ENCODE peak calls at places on chromosome 22, in six cellular contexts. F is mesendoderm, B is IMR-90, P is neuronal stem cell, Z is H9, M is H1. Q is an unnamed sample.

GRCh38 chr22:38570841-38571364 is 920 bp upstream of the DMC1 start:
- DNase-seq in F (no peak), B (peak), P (peak), Z (peak), M (no peak), Q (peak)

GRCh38 chr22:46001046-46001425 is 24.1 kb upstream of the WNT7B start:
- DNase-seq in F (no peak), B (no peak), P (no peak), Z (no peak), M (no peak), Q (no peak)

GRCh38 chr22:37112084-37112728 is 2.7 kb upstream of the TMPRSS6 start:
- DNase-seq in F (no peak), B (no peak), P (no peak), Z (no peak), M (no peak), Q (no peak)

GRCh38 chr22:45612451-45612901 is 59.2 kb upstream of the ATXN10 start:
- DNase-seq in F (no peak), B (peak), P (no peak), Z (no peak), M (no peak), Q (no peak)

GRCh38 chr22:24284747-24285203 is 14.1 kb downstream of the SPECC1L start:
- DNase-seq in F (peak), B (peak), P (no peak), Z (no peak), M (no peak), Q (peak)

GRCh38 chr22:42366815-42367581 is 65.2 kb downstream of the NFAM1 start:
- DNase-seq in F (no peak), B (no peak), P (no peak), Z (no peak), M (no peak), Q (no peak)

GRCh38 chr22:34855471-34855870 is 210.5 kb upstream of the ISX start:
- DNase-seq in F (no peak), B (no peak), P (no peak), Z (no peak), M (no peak), Q (no peak)

GRCh38 chr22:31287818-31288495 is 4.3 kb downstream of the PIK3IP1 start:
- DNase-seq in F (no peak), B (no peak), P (no peak), Z (no peak), M (no peak), Q (no peak)

GRCh38 chr22:42928969-42929837 is 72.1 kb upstream of the ARFGAP3 start:
- DNase-seq in F (no peak), B (no peak), P (no peak), Z (no peak), M (no peak), Q (peak)

GRCh38 chr22:27100789-27101188 is 443.4 kb downstream of the MIAT start:
- DNase-seq in F (peak), B (peak), P (peak), Z (peak), M (no peak), Q (peak)

GRCh38 chr22:47681766-47682165 is 919.3 kb downstream of the TBC1D22A start:
- DNase-seq in F (no peak), B (no peak), P (no peak), Z (no peak), M (no peak), Q (no peak)

GRCh38 chr22:43883012-43883661 is 8.7 kb downstream of the PNPLA5 start:
- DNase-seq in F (peak), B (peak), P (peak), Z (peak), M (peak), Q (peak)

GRCh38 chr22:48800886-48801607 is 1026.6 kb downstream of the BRD1 start:
- DNase-seq in F (no peak), B (no peak), P (no peak), Z (no peak), M (no peak), Q (no peak)

GRCh38 chr22:48574776-48575566 is 1252.7 kb downstream of the BRD1 start:
- DNase-seq in F (peak), B (no peak), P (peak), Z (peak), M (peak), Q (no peak)

GRCh38 chr22:47629791-47630655 is 867.6 kb downstream of the TBC1D22A start:
- DNase-seq in F (no peak), B (no peak), P (no peak), Z (no peak), M (no peak), Q (no peak)

GRCh38 chr22:37896181-37896592 is 9.9 kb upstream of the MICALL1 start:
- DNase-seq in F (peak), B (peak), P (no peak), Z (peak), M (no peak), Q (peak)

GRCh38 chr22:27747396-27748256 is 53.9 kb downstream of the MN1 start:
- DNase-seq in F (peak), B (no peak), P (no peak), Z (no peak), M (no peak), Q (no peak)

GRCh38 chr22:46794067-46794466 is 31.6 kb downstream of the TBC1D22A start:
- DNase-seq in F (no peak), B (no peak), P (no peak), Z (no peak), M (no peak), Q (no peak)

GRCh38 chr22:41596776-41597634 is 7.4 kb upstream of the PMM1 start:
- DNase-seq in F (peak), B (peak), P (peak), Z (peak), M (peak), Q (peak)

GRCh38 chr22:37181681-37182080 is 6.4 kb downstream of the C1QTNF6 start:
- DNase-seq in F (no peak), B (no peak), P (no peak), Z (no peak), M (no peak), Q (no peak)

GRCh38 chr22:36659762-36660509 is 43.6 kb downstream of the CACNG2 start:
- DNase-seq in F (peak), B (peak), P (no peak), Z (no peak), M (no peak), Q (peak)

GRCh38 chr22:27879923-27880322 is 39.1 kb downstream of the PITPNB start:
- DNase-seq in F (peak), B (peak), P (no peak), Z (no peak), M (no peak), Q (peak)

GRCh38 chr22:41110968-41111367 is 18.6 kb downstream of the EP300 start:
- DNase-seq in F (no peak), B (no peak), P (no peak), Z (no peak), M (no peak), Q (no peak)

GRCh38 chr22:41526802-41527799 is 17.2 kb downstream of the POLR3H start:
- DNase-seq in F (peak), B (peak), P (no peak), Z (peak), M (no peak), Q (peak)

GRCh38 chr22:42887523-42888507 is 30.7 kb upstream of the ARFGAP3 start:
- DNase-seq in F (no peak), B (no peak), P (no peak), Z (no peak), M (no peak), Q (no peak)

GRCh38 chr22:37229012-37229804 is 14.9 kb downstream of the RAC2 start:
- DNase-seq in F (no peak), B (peak), P (no peak), Z (no peak), M (no peak), Q (peak)

GRCh38 chr22:46596819-46597218 is 23.4 kb upstream of the GRAMD4 start:
- DNase-seq in F (peak), B (no peak), P (no peak), Z (peak), M (no peak), Q (no peak)

GRCh38 chr22:42427211-42427610 is 5.0 kb downstream of the NFAM1 start:
- DNase-seq in F (no peak), B (no peak), P (no peak), Z (no peak), M (no peak), Q (no peak)

GRCh38 chr22:19663821-19664325 is 50.4 kb upstream of the SEPTIN5 start:
- DNase-seq in F (peak), B (peak), P (no peak), Z (no peak), M (no peak), Q (peak)

GRCh38 chr22:35333220-35333619 is 33.5 kb downstream of the TOM1 start:
- DNase-seq in F (no peak), B (no peak), P (no peak), Z (no peak), M (no peak), Q (no peak)

GRCh38 chr22:43566021-43566420 is 154.2 kb downstream of the MPPED1 start:
- DNase-seq in F (no peak), B (no peak), P (no peak), Z (no peak), M (no peak), Q (no peak)

GRCh38 chr22:35892192-35892591 is 136.4 kb downstream of the RBFOX2 start:
- DNase-seq in F (no peak), B (peak), P (no peak), Z (no peak), M (no peak), Q (peak)

GRCh38 chr22:19201858-19202798 is 23.6 kb upstream of the SLC25A1 start:
- DNase-seq in F (no peak), B (no peak), P (no peak), Z (no peak), M (no peak), Q (no peak)

GRCh38 chr22:40920526-40920925 is 30.7 kb upstream of the RBX1 start:
- DNase-seq in F (no peak), B (peak), P (no peak), Z (no peak), M (no peak), Q (peak)

GRCh38 chr22:26783886-26784285 is 126.5 kb downstream of the MIAT start:
- DNase-seq in F (peak), B (no peak), P (no peak), Z (no peak), M (no peak), Q (peak)

GRCh38 chr22:44453441-44454112 is 44.5 kb downstream of the RTL6 start:
- DNase-seq in F (no peak), B (no peak), P (no peak), Z (no peak), M (no peak), Q (no peak)

GRCh38 chr22:43202756-43203155 is 15.8 kb upstream of the TTLL12 start:
- DNase-seq in F (no peak), B (no peak), P (no peak), Z (no peak), M (no peak), Q (no peak)

GRCh38 chr22:45204241-45204640 is 36.5 kb downstream of the KIAA0930 start:
- DNase-seq in F (no peak), B (no peak), P (no peak), Z (peak), M (no peak), Q (no peak)

GRCh38 chr22:25567305-25567704 is 2.8 kb downstream of the GRK3 start:
- DNase-seq in F (peak), B (no peak), P (no peak), Z (no peak), M (no peak), Q (no peak)
- H3K4me2 ChIP-seq in F (no peak), B (no peak), P (no peak), Z (no peak), M (no peak), Q (no peak)

GRCh38 chr22:32634424-32634981 is 159.9 kb downstream of the FBXO7 start:
- DNase-seq in F (no peak), B (no peak), P (no peak), Z (no peak), M (no peak), Q (no peak)
- H2BK15ac ChIP-seq in F (no peak), B (no peak), P (no peak), Z (no peak), M (no peak), Q (no peak)

GRCh38 chr22:20775342-20775895 is 1.5 kb downstream of the SERPIND1 start:
- DNase-seq in F (no peak), B (no peak), P (no peak), Z (no peak), M (no peak), Q (no peak)

GRCh38 chr22:20779014-20779812 is 5.3 kb downstream of the SERPIND1 start:
- DNase-seq in F (no peak), B (no peak), P (no peak), Z (no peak), M (no peak), Q (no peak)

GRCh38 chr22:20776624-20777405 is 2.9 kb downstream of the SERPIND1 start:
- DNase-seq in F (no peak), B (no peak), P (no peak), Z (no peak), M (no peak), Q (no peak)

GRCh38 chr22:20779813-20780148 is 5.9 kb downstream of the SERPIND1 start:
- DNase-seq in F (no peak), B (peak), P (no peak), Z (no peak), M (no peak), Q (peak)

DNA sequence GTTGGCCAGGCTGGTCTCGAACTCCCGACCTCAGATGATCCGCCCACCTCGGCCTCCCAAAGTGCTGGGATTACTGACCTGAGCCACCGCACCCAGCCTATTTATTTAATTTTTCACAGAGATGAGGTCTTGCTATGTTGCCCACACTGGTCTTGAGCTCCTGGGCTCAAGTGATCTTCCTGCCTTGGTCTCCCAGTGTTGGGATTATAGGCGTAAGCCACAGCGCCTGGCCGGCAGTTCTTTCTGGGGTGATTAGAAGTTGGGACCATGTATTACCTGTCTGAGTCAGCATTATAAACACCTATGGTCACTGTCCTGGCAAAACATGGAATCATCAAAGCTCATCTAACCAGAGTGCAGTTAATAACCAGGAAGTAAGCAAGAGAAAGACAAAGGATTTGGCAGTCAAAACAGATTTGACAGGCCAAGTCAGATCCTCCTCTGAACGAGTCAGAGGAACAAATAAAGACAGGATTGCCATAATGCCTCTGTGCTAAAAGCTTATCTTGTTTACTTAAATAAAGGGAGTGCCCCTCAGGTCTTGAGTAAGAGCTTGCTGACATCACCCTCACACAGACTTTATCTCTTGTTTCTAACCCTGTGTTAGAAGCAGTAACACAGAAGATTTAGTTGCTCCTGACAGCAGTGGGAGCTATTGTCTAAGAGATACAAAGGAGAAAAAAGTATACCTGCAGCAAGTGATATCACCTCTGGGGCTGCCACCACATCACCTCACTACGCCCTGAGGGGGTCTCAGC is 3.7 kb downstream of the SERPIND1 start:
- DNase-seq in F (peak), B (peak), P (no peak), Z (no peak), M (no peak), Q (peak)
- H3K27ac ChIP-seq in F (no peak), B (peak), P (no peak), Z (no peak), M (no peak), Q (no peak)

GRCh38 chr22:22913989-22914388 is 26.4 kb downstream of the IGLL5 start:
- DNase-seq in F (no peak), B (no peak), P (no peak), Z (no peak), M (no peak), Q (no peak)
- H3K4me2 ChIP-seq in F (no peak), B (no peak), P (no peak), Z (no peak), M (no peak), Q (no peak)

DNA sequence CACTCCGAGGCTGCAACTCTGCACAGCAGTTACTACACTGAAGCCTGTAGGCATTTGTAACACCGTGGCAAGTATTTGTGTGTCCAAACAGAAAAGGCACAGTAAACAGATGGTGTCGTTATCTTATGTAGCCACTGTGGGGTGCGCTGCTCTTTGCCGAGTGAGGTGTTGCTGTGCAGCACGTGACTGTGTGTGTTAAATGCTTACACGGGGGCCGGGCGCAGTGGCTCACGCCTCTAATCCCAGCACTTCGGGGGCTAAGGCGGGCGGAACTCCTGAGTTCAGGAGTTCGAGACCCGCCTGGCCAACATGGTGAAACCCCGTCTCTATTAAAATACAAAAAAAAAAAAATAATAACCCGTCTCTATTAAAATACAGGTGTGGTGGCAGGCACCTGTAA is 11.5 kb downstream of the ZBED4 start:
- DNase-seq in F (no peak), B (no peak), P (no peak), Z (no peak), M (no peak), Q (no peak)
- H2BK15ac ChIP-seq in F (no peak), B (no peak), P (no peak), Z (no peak), M (no peak), Q (no peak)

DNA sequence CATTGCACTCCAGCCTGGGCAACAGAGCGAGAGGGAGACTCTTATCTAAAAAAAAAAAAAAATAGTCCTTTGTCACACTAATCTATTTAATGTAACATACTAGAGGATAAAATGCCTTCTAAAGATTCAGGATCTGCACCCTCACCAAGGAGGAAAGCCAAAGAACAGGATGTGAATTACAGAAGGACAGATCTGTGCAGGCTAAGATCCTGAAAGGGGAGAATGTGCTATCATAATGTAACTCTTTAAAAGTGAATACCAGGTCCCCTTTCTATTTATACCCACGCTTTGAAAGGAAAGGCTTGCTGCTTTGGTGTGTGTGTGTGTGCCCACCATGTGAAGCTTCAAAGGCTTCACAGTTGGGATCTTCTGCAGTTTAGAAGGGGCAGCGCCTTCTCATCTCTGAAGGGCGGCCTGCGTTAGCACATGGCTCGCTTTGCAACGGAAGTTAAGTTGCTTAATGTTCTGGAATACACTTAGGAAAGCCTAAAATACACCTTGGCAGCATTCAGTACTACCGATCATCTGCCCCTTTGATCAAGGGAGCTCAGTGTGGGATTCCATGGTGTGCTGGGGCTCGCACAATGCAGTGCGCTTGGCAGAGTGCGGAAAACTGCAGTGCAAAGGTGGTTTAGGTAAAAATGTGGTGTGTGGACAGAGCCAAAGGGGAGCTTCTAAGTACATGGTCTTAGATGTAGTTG is 6.8 kb downstream of the CECR2 start:
- DNase-seq in F (no peak), B (no peak), P (no peak), Z (no peak), M (no peak), Q (no peak)
- H3K27ac ChIP-seq in F (no peak), B (no peak), P (no peak), Z (peak), M (no peak), Q (no peak)

DNA sequence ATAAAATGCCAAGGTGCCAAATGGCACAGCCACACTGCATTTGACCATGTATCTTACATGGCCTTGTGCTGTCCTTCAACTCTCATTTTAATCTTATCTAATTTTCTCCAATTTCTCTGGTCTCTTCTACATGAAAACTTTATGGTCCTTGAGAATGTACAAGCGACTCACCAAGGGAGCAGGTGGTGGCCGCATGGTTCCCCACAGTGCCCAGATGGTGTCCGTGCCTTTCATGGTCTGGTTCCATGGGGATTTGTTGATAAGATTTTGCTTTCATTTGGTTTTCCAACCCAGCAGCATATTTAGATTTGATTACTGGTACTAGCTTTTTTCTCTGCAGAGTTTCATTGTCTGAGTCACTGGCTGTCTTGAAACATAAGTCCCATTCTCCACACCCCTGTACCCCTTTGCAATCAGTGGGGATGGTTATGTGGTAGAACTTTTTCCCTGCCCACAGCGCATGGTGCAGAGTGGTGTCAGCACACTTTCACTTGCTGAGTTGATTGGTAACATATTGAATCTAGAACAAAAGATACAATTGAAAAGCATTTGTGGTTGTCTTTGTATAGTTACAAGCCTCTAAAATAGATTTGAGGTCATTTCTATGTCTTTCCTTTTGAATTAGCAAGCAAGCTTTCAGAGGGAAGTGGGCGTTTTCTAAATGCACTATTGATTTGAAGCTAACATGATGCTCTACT is 24.1 kb downstream of the ZNRF3 start:
- DNase-seq in F (no peak), B (peak), P (no peak), Z (no peak), M (no peak), Q (no peak)
- H3K4me2 ChIP-seq in F (no peak), B (no peak), P (no peak), Z (no peak), M (no peak), Q (no peak)

GRCh38 chr22:39907035-39907434 is 6.2 kb downstream of the GRAP2 start:
- DNase-seq in F (no peak), B (no peak), P (no peak), Z (no peak), M (no peak), Q (no peak)
- H2BK15ac ChIP-seq in F (no peak), B (no peak), P (no peak), Z (no peak), M (no peak), Q (no peak)